ENCODE peak calls at places on chromosomes 11 and 22, in nine cellular contexts. One of them, this sample, is unnamed.

GRCh38 chr22:41929158-41929896 is 2.7 kb upstream of the TNFRSF13C start:
- DNase-seq in astrocyte of the spinal cord: no peak
- DNase-seq in IMR-90: no peak
- DNase-seq in Panc1: no peak
- DNase-seq in colonic mucosa: no peak
- DNase-seq in A549: no peak
- DNase-seq in pancreas: no peak
- DNase-seq in AG09309: no peak
- DNase-seq in GM12864: no peak
- DNase-seq in this sample: no peak

GRCh38 chr11:65645710-65646109 is 7.8 kb downstream of the SIPA1 start:
- DNase-seq in AG09309: no peak
- DNase-seq in colonic mucosa: no peak
- DNase-seq in A549: no peak
- DNase-seq in pancreas: no peak
- DNase-seq in Panc1: no peak
- DNase-seq in astrocyte of the spinal cord: peak
- DNase-seq in GM12864: no peak
- DNase-seq in IMR-90: peak
- DNase-seq in this sample: peak

GRCh38 chr22:22210375-22210774 is 34.2 kb upstream of the VPREB1 start:
- DNase-seq in AG09309: no peak
- DNase-seq in Panc1: peak
- DNase-seq in IMR-90: peak
- DNase-seq in astrocyte of the spinal cord: peak
- DNase-seq in A549: no peak
- DNase-seq in pancreas: no peak
- DNase-seq in GM12864: peak
- DNase-seq in colonic mucosa: no peak
- DNase-seq in this sample: peak

GRCh38 chr22:22684605-22685561 is 40.5 kb downstream of the GGTLC2 start:
- DNase-seq in Panc1: no peak
- DNase-seq in pancreas: peak
- DNase-seq in colonic mucosa: peak
- DNase-seq in A549: no peak
- DNase-seq in IMR-90: peak
- DNase-seq in astrocyte of the spinal cord: peak
- DNase-seq in GM12864: peak
- DNase-seq in AG09309: peak
- DNase-seq in this sample: peak

GRCh38 chr11:117822031-117822521 is 2.5 kb downstream of the FXYD2 start:
- DNase-seq in Panc1: no peak
- DNase-seq in A549: no peak
- DNase-seq in astrocyte of the spinal cord: no peak
- DNase-seq in pancreas: no peak
- DNase-seq in GM12864: no peak
- DNase-seq in IMR-90: no peak
- DNase-seq in colonic mucosa: no peak
- DNase-seq in AG09309: no peak
- DNase-seq in this sample: peak

GRCh38 chr11:103295704-103296103 is 186.5 kb downstream of the DYNC2H1 start:
- DNase-seq in GM12864: no peak
- DNase-seq in pancreas: no peak
- DNase-seq in colonic mucosa: no peak
- DNase-seq in astrocyte of the spinal cord: no peak
- DNase-seq in A549: no peak
- DNase-seq in AG09309: no peak
- DNase-seq in IMR-90: no peak
- DNase-seq in Panc1: no peak
- DNase-seq in this sample: no peak

GRCh38 chr11:26285593-26285992 is 46.3 kb upstream of the ANO3 start:
- DNase-seq in GM12864: no peak
- DNase-seq in A549: no peak
- DNase-seq in Panc1: no peak
- DNase-seq in IMR-90: no peak
- DNase-seq in astrocyte of the spinal cord: no peak
- DNase-seq in pancreas: no peak
- DNase-seq in colonic mucosa: no peak
- DNase-seq in AG09309: no peak
- DNase-seq in this sample: no peak

GRCh38 chr11:5992604-5993251 is 5.9 kb upstream of the OR52L1 start:
- DNase-seq in colonic mucosa: no peak
- DNase-seq in astrocyte of the spinal cord: no peak
- DNase-seq in AG09309: peak
- DNase-seq in IMR-90: peak
- DNase-seq in Panc1: no peak
- DNase-seq in pancreas: no peak
- DNase-seq in A549: peak
- DNase-seq in GM12864: no peak
- DNase-seq in this sample: peak

GRCh38 chr11:63534895-63535461 is 1.6 kb upstream of the PLAAT4 start:
- DNase-seq in AG09309: no peak
- DNase-seq in A549: no peak
- DNase-seq in Panc1: no peak
- DNase-seq in astrocyte of the spinal cord: no peak
- DNase-seq in colonic mucosa: no peak
- DNase-seq in IMR-90: no peak
- DNase-seq in pancreas: no peak
- DNase-seq in GM12864: no peak
- DNase-seq in this sample: no peak

GRCh38 chr11:63534076-63534475 is 2.5 kb upstream of the PLAAT4 start:
- DNase-seq in Panc1: no peak
- DNase-seq in AG09309: no peak
- DNase-seq in GM12864: no peak
- DNase-seq in pancreas: no peak
- DNase-seq in A549: no peak
- DNase-seq in IMR-90: no peak
- DNase-seq in colonic mucosa: no peak
- DNase-seq in astrocyte of the spinal cord: no peak
- DNase-seq in this sample: no peak

GRCh38 chr11:63535734-63536133 is 874 bp upstream of the PLAAT4 start:
- DNase-seq in colonic mucosa: no peak
- DNase-seq in astrocyte of the spinal cord: no peak
- DNase-seq in A549: no peak
- DNase-seq in GM12864: no peak
- DNase-seq in pancreas: no peak
- DNase-seq in Panc1: no peak
- DNase-seq in IMR-90: no peak
- DNase-seq in AG09309: no peak
- DNase-seq in this sample: no peak

GRCh38 chr11:63537293-63538101 is 889 bp downstream of the PLAAT4 start:
- DNase-seq in Panc1: no peak
- DNase-seq in AG09309: no peak
- DNase-seq in A549: no peak
- DNase-seq in astrocyte of the spinal cord: peak
- DNase-seq in IMR-90: peak
- DNase-seq in GM12864: no peak
- DNase-seq in pancreas: peak
- DNase-seq in colonic mucosa: no peak
- DNase-seq in this sample: peak

GRCh38 chr11:63536669-63537292 is at the start of gene PLAAT4:
- DNase-seq in pancreas: no peak
- DNase-seq in AG09309: no peak
- DNase-seq in A549: no peak
- DNase-seq in colonic mucosa: peak
- DNase-seq in IMR-90: peak
- DNase-seq in GM12864: no peak
- DNase-seq in Panc1: no peak
- DNase-seq in astrocyte of the spinal cord: peak
- DNase-seq in this sample: peak
- H3K4me3 ChIP-seq in pancreas: no peak
- H3K4me3 ChIP-seq in AG09309: peak
- H3K4me3 ChIP-seq in A549: no peak
- H3K4me3 ChIP-seq in colonic mucosa: peak
- H3K4me3 ChIP-seq in IMR-90: peak
- H3K4me3 ChIP-seq in GM12864: peak
- H3K4me3 ChIP-seq in Panc1: peak
- H3K4me3 ChIP-seq in astrocyte of the spinal cord: peak
- H3K4me3 ChIP-seq in this sample: peak

GRCh38 chr11:128343870-128344269 is 243.5 kb downstream of the ETS1 start:
- DNase-seq in AG09309: no peak
- DNase-seq in IMR-90: peak
- DNase-seq in pancreas: no peak
- DNase-seq in A549: no peak
- DNase-seq in GM12864: no peak
- DNase-seq in colonic mucosa: no peak
- DNase-seq in astrocyte of the spinal cord: no peak
- DNase-seq in Panc1: no peak
- DNase-seq in this sample: no peak

GRCh38 chr11:128343134-128343514 is 244.2 kb downstream of the ETS1 start:
- DNase-seq in pancreas: no peak
- DNase-seq in AG09309: no peak
- DNase-seq in IMR-90: no peak
- DNase-seq in A549: no peak
- DNase-seq in Panc1: no peak
- DNase-seq in astrocyte of the spinal cord: no peak
- DNase-seq in GM12864: no peak
- DNase-seq in colonic mucosa: no peak
- DNase-seq in this sample: no peak

GRCh38 chr11:128342511-128343133 is 244.7 kb downstream of the ETS1 start:
- DNase-seq in A549: peak
- DNase-seq in Panc1: peak
- DNase-seq in pancreas: no peak
- DNase-seq in colonic mucosa: peak
- DNase-seq in AG09309: peak
- DNase-seq in astrocyte of the spinal cord: peak
- DNase-seq in GM12864: peak
- DNase-seq in IMR-90: peak
- DNase-seq in this sample: peak

GRCh38 chr11:128341280-128341679 is 246.1 kb downstream of the ETS1 start:
- DNase-seq in Panc1: no peak
- DNase-seq in GM12864: no peak
- DNase-seq in pancreas: no peak
- DNase-seq in A549: no peak
- DNase-seq in astrocyte of the spinal cord: no peak
- DNase-seq in colonic mucosa: no peak
- DNase-seq in IMR-90: no peak
- DNase-seq in AG09309: no peak
- DNase-seq in this sample: no peak

DNA sequence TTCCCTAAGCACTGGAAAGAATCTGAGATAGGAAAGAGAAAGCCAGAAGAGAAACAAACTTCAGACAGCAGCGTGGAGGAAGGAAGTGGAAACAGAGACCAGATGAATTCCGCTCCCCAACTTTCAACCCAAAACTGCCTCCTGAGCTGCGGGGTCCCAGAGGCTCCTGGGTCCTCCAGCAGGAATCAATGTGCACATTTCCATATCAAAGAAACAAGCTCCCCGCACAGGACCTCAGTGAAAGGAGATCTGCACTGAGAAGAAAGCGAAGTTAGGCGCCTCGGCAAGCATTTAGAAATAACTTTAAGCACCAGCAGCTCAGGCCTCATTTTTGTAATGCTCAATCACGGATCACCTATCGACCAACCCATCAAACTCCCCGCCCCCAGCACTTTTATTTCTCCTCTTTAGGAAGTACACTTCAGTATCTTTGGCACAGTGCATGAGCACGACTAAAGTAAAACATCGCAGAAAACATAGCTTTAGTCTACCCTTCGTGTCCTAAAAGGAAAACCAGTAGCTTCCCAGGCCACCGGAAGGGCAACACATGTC is 245.5 kb downstream of the ETS1 start:
- DNase-seq in pancreas: no peak
- DNase-seq in GM12864: no peak
- DNase-seq in A549: no peak
- DNase-seq in IMR-90: no peak
- DNase-seq in AG09309: no peak
- DNase-seq in astrocyte of the spinal cord: no peak
- DNase-seq in Panc1: no peak
- DNase-seq in colonic mucosa: no peak
- DNase-seq in this sample: no peak
- H3K4me3 ChIP-seq in pancreas: no peak
- H3K4me3 ChIP-seq in GM12864: no peak
- H3K4me3 ChIP-seq in A549: no peak
- H3K4me3 ChIP-seq in IMR-90: no peak
- H3K4me3 ChIP-seq in AG09309: no peak
- H3K4me3 ChIP-seq in astrocyte of the spinal cord: no peak
- H3K4me3 ChIP-seq in Panc1: no peak
- H3K4me3 ChIP-seq in colonic mucosa: no peak
- H3K4me3 ChIP-seq in this sample: no peak

GRCh38 chr11:128497057-128497957 is 90.1 kb downstream of the ETS1 start:
- DNase-seq in astrocyte of the spinal cord: peak
- DNase-seq in A549: peak
- DNase-seq in GM12864: no peak
- DNase-seq in colonic mucosa: no peak
- DNase-seq in Panc1: peak
- DNase-seq in pancreas: no peak
- DNase-seq in IMR-90: peak
- DNase-seq in AG09309: peak
- DNase-seq in this sample: peak

GRCh38 chr11:128494418-128495332 is 92.7 kb downstream of the ETS1 start:
- DNase-seq in AG09309: no peak
- DNase-seq in IMR-90: no peak
- DNase-seq in colonic mucosa: no peak
- DNase-seq in Panc1: no peak
- DNase-seq in pancreas: no peak
- DNase-seq in GM12864: no peak
- DNase-seq in A549: no peak
- DNase-seq in astrocyte of the spinal cord: no peak
- DNase-seq in this sample: peak

GRCh38 chr11:128496684-128497056 is 90.7 kb downstream of the ETS1 start:
- DNase-seq in IMR-90: no peak
- DNase-seq in astrocyte of the spinal cord: no peak
- DNase-seq in A549: peak
- DNase-seq in Panc1: no peak
- DNase-seq in AG09309: no peak
- DNase-seq in pancreas: no peak
- DNase-seq in GM12864: no peak
- DNase-seq in colonic mucosa: no peak
- DNase-seq in this sample: peak

GRCh38 chr11:128498846-128499245 is 88.5 kb downstream of the ETS1 start:
- DNase-seq in astrocyte of the spinal cord: peak
- DNase-seq in IMR-90: peak
- DNase-seq in pancreas: no peak
- DNase-seq in colonic mucosa: no peak
- DNase-seq in AG09309: no peak
- DNase-seq in GM12864: no peak
- DNase-seq in A549: no peak
- DNase-seq in Panc1: no peak
- DNase-seq in this sample: peak

DNA sequence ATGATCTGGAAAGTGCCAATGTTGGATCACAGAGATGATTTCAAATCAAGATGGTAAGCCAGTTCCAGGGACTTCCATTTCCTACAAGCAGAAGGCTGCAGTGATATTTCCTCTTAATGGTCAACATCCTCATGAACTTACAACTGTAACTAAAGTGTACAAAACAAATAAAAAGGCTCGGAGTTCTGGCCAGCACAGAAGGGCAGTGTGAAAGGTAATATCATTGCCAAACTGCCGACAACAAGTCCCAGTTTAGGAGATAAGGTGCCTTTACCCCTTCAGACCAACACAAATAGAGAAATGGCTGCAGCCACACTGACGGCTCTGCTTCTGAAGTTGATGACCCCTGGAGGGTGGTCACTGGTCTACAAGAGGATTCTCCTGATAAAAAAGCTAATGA is 91.1 kb downstream of the ETS1 start:
- DNase-seq in GM12864: no peak
- DNase-seq in A549: no peak
- DNase-seq in IMR-90: no peak
- DNase-seq in colonic mucosa: no peak
- DNase-seq in pancreas: no peak
- DNase-seq in astrocyte of the spinal cord: no peak
- DNase-seq in Panc1: no peak
- DNase-seq in AG09309: no peak
- DNase-seq in this sample: peak
- H3K4me3 ChIP-seq in GM12864: peak
- H3K4me3 ChIP-seq in A549: peak
- H3K4me3 ChIP-seq in IMR-90: no peak
- H3K4me3 ChIP-seq in colonic mucosa: no peak
- H3K4me3 ChIP-seq in pancreas: no peak
- H3K4me3 ChIP-seq in astrocyte of the spinal cord: no peak
- H3K4me3 ChIP-seq in Panc1: peak
- H3K4me3 ChIP-seq in AG09309: no peak
- H3K4me3 ChIP-seq in this sample: peak

GRCh38 chr22:17120281-17120680 is 879 bp downstream of the TMEM121B start:
- DNase-seq in A549: no peak
- DNase-seq in GM12864: no peak
- DNase-seq in pancreas: peak
- DNase-seq in astrocyte of the spinal cord: peak
- DNase-seq in colonic mucosa: no peak
- DNase-seq in AG09309: no peak
- DNase-seq in IMR-90: peak
- DNase-seq in Panc1: no peak
- DNase-seq in this sample: peak
- H3K4me3 ChIP-seq in A549: peak
- H3K4me3 ChIP-seq in GM12864: no peak
- H3K4me3 ChIP-seq in pancreas: no peak
- H3K4me3 ChIP-seq in astrocyte of the spinal cord: no peak
- H3K4me3 ChIP-seq in colonic mucosa: no peak
- H3K4me3 ChIP-seq in AG09309: no peak
- H3K4me3 ChIP-seq in IMR-90: no peak
- H3K4me3 ChIP-seq in Panc1: no peak
- H3K4me3 ChIP-seq in this sample: no peak